ENCODE peak calls at places on chromosomes 3 and 15, in six cellular contexts. D is A549, Y is esophagus squamous epithelium, I is adrenal gland, J is lower leg skin, U is testis. B is an unnamed sample.

GRCh38 chr3:4338751-4339150 is 35.6 kb downstream of the SETMAR start:
- DNase-seq in D (no peak), Y (no peak), I (no peak), J (no peak), U (no peak), B (no peak)

GRCh38 chr15:34023932-34024331 is 15.1 kb downstream of the AVEN start:
- DNase-seq in D (no peak), Y (no peak), I (no peak), J (no peak), U (no peak), B (no peak)

GRCh38 chr3:132382688-132383194 is 34.6 kb upstream of the DNAJC13 start:
- DNase-seq in D (no peak), Y (no peak), I (no peak), J (no peak), U (no peak), B (no peak)

GRCh38 chr15:49471733-49472132 is 48.7 kb downstream of the FGF7 start:
- DNase-seq in D (no peak), Y (no peak), I (no peak), J (no peak), U (no peak), B (no peak)

GRCh38 chr3:124552224-124552623 is 178.0 kb upstream of the UMPS start:
- DNase-seq in D (peak), Y (no peak), I (no peak), J (no peak), U (no peak), B (no peak)

GRCh38 chr15:42060477-42060763 is 33.9 kb downstream of the PLA2G4D start:
- DNase-seq in D (no peak), Y (no peak), I (peak), J (peak), U (no peak), B (no peak)

GRCh38 chr3:46368569-46368968 is 2.2 kb upstream of the CCR5 start:
- DNase-seq in D (peak), Y (peak), I (peak), J (no peak), U (peak), B (no peak)

GRCh38 chr3:171417813-171418212 is 42.4 kb downstream of the TNIK start:
- DNase-seq in D (no peak), Y (no peak), I (no peak), J (no peak), U (no peak), B (peak)

GRCh38 chr3:49609815-49610214 is 55.5 kb downstream of the BSN start:
- DNase-seq in D (no peak), Y (no peak), I (no peak), J (peak), U (no peak), B (no peak)

GRCh38 chr3:16060358-16060852 is 114.1 kb upstream of the GALNT15 start:
- DNase-seq in D (peak), Y (no peak), I (peak), J (peak), U (peak), B (peak)

GRCh38 chr3:128490650-128491070 is 2.3 kb downstream of the GATA2 start:
- DNase-seq in D (no peak), Y (no peak), I (no peak), J (no peak), U (no peak), B (no peak)

GRCh38 chr3:79672075-79672474 is 95.7 kb downstream of the ROBO1 start:
- DNase-seq in D (no peak), Y (no peak), I (no peak), J (no peak), U (no peak), B (no peak)

GRCh38 chr15:83365370-83365938 is 81.0 kb upstream of the BNC1 start:
- DNase-seq in D (peak), Y (no peak), I (no peak), J (peak), U (peak), B (peak)

GRCh38 chr3:50519471-50520089 is 16.1 kb upstream of the CACNA2D2 start:
- DNase-seq in D (peak), Y (no peak), I (peak), J (peak), U (peak), B (peak)

GRCh38 chr3:30227571-30228301 is 378.7 kb upstream of the TGFBR2 start:
- DNase-seq in D (peak), Y (no peak), I (no peak), J (no peak), U (no peak), B (no peak)

GRCh38 chr3:100089802-100090668 is 24.3 kb downstream of the FILIP1L start:
- DNase-seq in D (peak), Y (no peak), I (no peak), J (no peak), U (no peak), B (peak)

GRCh38 chr3:189590223-189590622 is 41.0 kb upstream of the TP63 start:
- DNase-seq in D (no peak), Y (no peak), I (no peak), J (no peak), U (no peak), B (no peak)

GRCh38 chr3:126126811-126127431 is 43.0 kb upstream of the SLC41A3 start:
- DNase-seq in D (no peak), Y (no peak), I (peak), J (peak), U (no peak), B (no peak)

GRCh38 chr3:58175429-58176184 is 35.2 kb downstream of the DNASE1L3 start:
- DNase-seq in D (peak), Y (no peak), I (no peak), J (no peak), U (peak), B (no peak)

GRCh38 chr15:39301589-39301999 is 279.3 kb upstream of the THBS1 start:
- DNase-seq in D (peak), Y (no peak), I (no peak), J (no peak), U (no peak), B (no peak)

GRCh38 chr3:114758828-114759709 is 388.0 kb downstream of the ZBTB20 start:
- DNase-seq in D (peak), Y (no peak), I (no peak), J (peak), U (peak), B (no peak)

GRCh38 chr3:157493627-157494550 is 9.3 kb downstream of the VEPH1 start:
- DNase-seq in D (peak), Y (no peak), I (no peak), J (no peak), U (no peak), B (no peak)

GRCh38 chr15:92614791-92615785 is 40.5 kb downstream of the FAM174B start:
- DNase-seq in D (no peak), Y (no peak), I (no peak), J (peak), U (no peak), B (no peak)

GRCh38 chr3:47096955-47097354 is 67.0 kb downstream of the SETD2 start:
- DNase-seq in D (peak), Y (no peak), I (no peak), J (no peak), U (no peak), B (peak)

GRCh38 chr3:65473746-65474145 is 565.0 kb downstream of the MAGI1 start:
- DNase-seq in D (no peak), Y (no peak), I (no peak), J (no peak), U (no peak), B (peak)

GRCh38 chr3:112357888-112358287 is 24.9 kb downstream of the CD200 start:
- DNase-seq in D (no peak), Y (no peak), I (no peak), J (no peak), U (no peak), B (no peak)

GRCh38 chr15:76185716-76186115 is 125.6 kb downstream of the ETFA start:
- DNase-seq in D (peak), Y (no peak), I (no peak), J (no peak), U (no peak), B (peak)

GRCh38 chr15:61524091-61524490 is 295.0 kb upstream of the RORA start:
- DNase-seq in D (no peak), Y (no peak), I (no peak), J (no peak), U (no peak), B (no peak)

GRCh38 chr3:46482632-46483311 is 15.0 kb upstream of the RTP3 start:
- DNase-seq in D (no peak), Y (no peak), I (no peak), J (peak), U (no peak), B (peak)

GRCh38 chr3:176275538-176275937 is 921.7 kb downstream of the TBL1XR1 start:
- DNase-seq in D (no peak), Y (no peak), I (no peak), J (no peak), U (no peak), B (no peak)

GRCh38 chr3:111717601-111718000 is 122.5 kb upstream of the ZBED2 start:
- DNase-seq in D (peak), Y (no peak), I (peak), J (peak), U (peak), B (peak)

GRCh38 chr3:119647843-119648575 is 12.4 kb downstream of the POPDC2 start:
- DNase-seq in D (no peak), Y (no peak), I (peak), J (no peak), U (no peak), B (no peak)

GRCh38 chr3:123352134-123352554 is 96.7 kb downstream of the ADCY5 start:
- DNase-seq in D (no peak), Y (no peak), I (no peak), J (no peak), U (no peak), B (peak)

GRCh38 chr3:178289544-178290160 is 246.6 kb upstream of the KCNMB2 start:
- DNase-seq in D (no peak), Y (no peak), I (no peak), J (no peak), U (no peak), B (no peak)

GRCh38 chr15:38496151-38496550 is 42.2 kb downstream of the FAM98B start:
- DNase-seq in D (no peak), Y (no peak), I (no peak), J (no peak), U (no peak), B (no peak)

GRCh38 chr3:81308296-81308695 is 453.1 kb downstream of the GBE1 start:
- DNase-seq in D (no peak), Y (no peak), I (no peak), J (no peak), U (no peak), B (peak)

GRCh38 chr3:108780235-108780634 is 23.0 kb upstream of the RETNLB start:
- DNase-seq in D (no peak), Y (no peak), I (no peak), J (no peak), U (no peak), B (no peak)

GRCh38 chr15:74408385-74408784 is 25.4 kb downstream of the SEMA7A start:
- DNase-seq in D (no peak), Y (no peak), I (no peak), J (no peak), U (no peak), B (no peak)
- TF ChIP-seq POLR2A in D (no peak), Y (no peak), I (no peak), J (no peak), U (no peak), B (no peak)

GRCh38 chr3:141368062-141368924 is at the start of gene ZBTB38:
- DNase-seq in D (peak), Y (peak), I (peak), J (peak), U (peak), B (peak)
- TF ChIP-seq POLR2A in D (peak), Y (no peak), I (peak), J (no peak), U (no peak), B (peak)

GRCh38 chr3:122052968-122053367 is 2.2 kb upstream of the CD86 start:
- DNase-seq in D (no peak), Y (no peak), I (no peak), J (no peak), U (no peak), B (no peak)

GRCh38 chr3:122057676-122058075 is 2.5 kb downstream of the CD86 start:
- DNase-seq in D (no peak), Y (no peak), I (no peak), J (no peak), U (no peak), B (no peak)

GRCh38 chr3:122060044-122060694 is 5.0 kb downstream of the CD86 start:
- DNase-seq in D (no peak), Y (no peak), I (no peak), J (no peak), U (no peak), B (no peak)

GRCh38 chr3:122058294-122058693 is 3.1 kb downstream of the CD86 start:
- DNase-seq in D (no peak), Y (no peak), I (no peak), J (no peak), U (no peak), B (no peak)

DNA sequence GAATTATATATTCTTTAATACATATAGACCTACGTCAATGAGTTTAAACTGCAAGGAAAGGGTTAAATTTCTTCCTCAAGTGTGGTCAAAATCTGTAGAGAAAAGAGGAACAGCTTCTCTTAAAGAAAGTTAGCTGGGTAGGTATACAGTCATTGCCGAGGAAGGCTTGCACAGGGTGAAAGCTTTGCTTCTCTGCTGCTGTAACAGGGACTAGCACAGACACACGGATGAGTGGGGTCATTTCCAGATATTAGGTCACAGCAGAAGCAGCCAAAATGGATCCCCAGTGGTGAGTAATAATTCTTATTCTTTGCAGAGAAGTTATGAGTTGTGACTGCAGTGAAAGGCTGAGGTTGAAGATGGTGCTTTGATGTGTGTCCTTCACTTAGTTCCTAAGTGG is at the start of gene CD86:
- DNase-seq in D (no peak), Y (no peak), I (no peak), J (no peak), U (no peak), B (no peak)
- TF ChIP-seq POLR2A in D (no peak), Y (no peak), I (peak), J (no peak), U (no peak), B (no peak)

GRCh38 chr15:90918835-90919234 is 13.5 kb downstream of the HDDC3 start:
- DNase-seq in D (no peak), Y (no peak), I (no peak), J (no peak), U (peak), B (no peak)

GRCh38 chr15:90915808-90916440 is 12.8 kb downstream of the MAN2A2 start:
- DNase-seq in D (no peak), Y (peak), I (peak), J (peak), U (peak), B (no peak)

GRCh38 chr15:90916461-90916860 is 13.4 kb downstream of the MAN2A2 start:
- DNase-seq in D (no peak), Y (no peak), I (no peak), J (no peak), U (no peak), B (no peak)

GRCh38 chr15:90918034-90918788 is 14.1 kb downstream of the HDDC3 start:
- DNase-seq in D (no peak), Y (no peak), I (no peak), J (no peak), U (no peak), B (no peak)

GRCh38 chr15:90917569-90917968 is 14.5 kb downstream of the MAN2A2 start:
- DNase-seq in D (no peak), Y (no peak), I (no peak), J (no peak), U (no peak), B (no peak)
- TF ChIP-seq POLR2A in D (no peak), Y (no peak), I (no peak), J (no peak), U (no peak), B (no peak)

GRCh38 chr3:136752046-136752326 is 192 bp downstream of the STAG1 start:
- DNase-seq in D (no peak), Y (no peak), I (no peak), J (no peak), U (no peak), B (peak)

GRCh38 chr3:136750209-136750921 is 1.8 kb downstream of the STAG1 start:
- DNase-seq in D (peak), Y (no peak), I (no peak), J (no peak), U (peak), B (no peak)

GRCh38 chr3:136750922-136751258 is 1.3 kb downstream of the STAG1 start:
- DNase-seq in D (no peak), Y (no peak), I (no peak), J (no peak), U (no peak), B (no peak)

GRCh38 chr3:136752327-136753111 is at the start of gene STAG1:
- DNase-seq in D (peak), Y (peak), I (peak), J (peak), U (peak), B (peak)

DNA sequence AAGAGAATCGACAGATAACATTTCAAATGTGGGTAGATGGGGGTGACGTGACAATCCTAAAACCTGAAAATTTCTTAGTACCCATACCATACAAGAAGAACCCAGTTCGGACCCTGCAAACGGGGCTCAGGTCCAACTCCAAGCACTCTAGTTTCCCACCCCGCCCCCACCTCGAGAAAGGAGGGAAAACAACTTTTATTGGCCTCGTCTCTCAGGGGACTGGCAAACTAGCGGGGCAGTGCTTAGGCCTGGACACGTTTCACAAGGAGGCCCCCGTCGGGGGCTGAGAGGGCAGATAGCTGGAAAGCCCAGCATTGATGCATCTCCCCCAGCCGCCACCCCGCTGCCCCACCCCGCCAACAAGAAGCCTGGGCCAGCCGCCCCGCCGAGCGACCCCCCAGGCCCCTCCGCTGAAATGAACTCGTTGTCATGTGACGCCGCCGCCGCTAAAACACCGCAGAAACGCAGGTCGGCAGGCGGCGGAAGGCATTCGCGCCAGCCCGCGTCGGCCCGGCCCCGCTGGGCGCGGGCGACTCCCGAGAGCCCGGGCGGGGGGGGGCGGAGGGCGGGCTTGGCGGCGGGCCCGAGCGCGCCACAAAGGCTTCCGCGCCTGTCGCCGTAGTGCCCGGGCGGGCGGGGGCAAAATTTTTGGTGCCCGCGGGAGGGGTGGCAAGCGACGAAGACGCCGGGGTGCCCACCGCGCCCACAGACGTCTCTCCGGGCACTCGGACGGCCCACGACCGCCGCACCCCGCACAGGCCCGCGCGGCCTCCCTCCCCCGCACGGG is 726 bp downstream of the STAG1 start:
- DNase-seq in D (peak), Y (peak), I (peak), J (peak), U (peak), B (peak)
- TF ChIP-seq POLR2A in D (no peak), Y (no peak), I (no peak), J (no peak), U (no peak), B (peak)

GRCh38 chr3:42667523-42668402 is 14.3 kb downstream of the ZBTB47 start:
- DNase-seq in D (no peak), Y (no peak), I (no peak), J (peak), U (no peak), B (no peak)
- TF ChIP-seq POLR2A in D (no peak), Y (no peak), I (no peak), J (no peak), U (no peak), B (no peak)

DNA sequence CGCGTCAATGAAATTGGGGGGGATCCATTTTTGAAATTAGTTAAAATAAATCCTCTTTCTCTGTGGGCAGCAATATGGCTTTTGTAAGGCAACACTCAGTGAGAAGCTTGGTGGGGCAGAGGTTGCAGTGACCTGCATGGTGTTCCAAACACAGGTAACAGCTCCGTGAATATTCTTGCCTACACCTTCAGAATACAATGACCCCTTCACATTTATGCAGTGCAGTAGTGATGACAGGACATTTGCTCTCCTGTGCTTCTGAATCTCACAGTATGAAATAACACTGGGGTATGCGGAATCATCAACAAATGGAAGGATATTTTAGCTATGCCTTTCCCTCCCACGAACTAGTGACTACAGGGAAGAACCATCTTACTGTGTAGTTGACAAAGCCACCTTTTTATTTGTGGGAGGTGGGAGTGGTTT is 6.9 kb downstream of the AHSG start:
- DNase-seq in D (no peak), Y (no peak), I (no peak), J (no peak), U (no peak), B (no peak)
- TF ChIP-seq POLR2A in D (no peak), Y (no peak), I (no peak), J (no peak), U (no peak), B (no peak)